ENCODE peak calls at places on chromosomes 6 and 20, in six cellular contexts. R is colonic mucosa; N is epithelial cell of prostate; H is stimulated activated CD4-positive, alpha-beta T cell treated with anti-CD3 and anti-CD28 coated beads, TNF-alpha, amount 100 ng/mL, for 48 hours; T is NCI-H2081; A is endothelial cell. K is an unnamed sample.
A peak's percentile ranks its signal among the peaks of the same experiment; 100 is the strongest.

GRCh38 chr6:87705070-87705691 is 3.1 kb upstream of the AKIRIN2 start:
- DNase-seq in H (peak; percentile 52), A (no peak), R (no peak), T (no peak), N (no peak), K (peak; percentile 24)

GRCh38 chr6:122609881-122610689 is at the start of gene PKIB:
- DNase-seq in T (peak; percentile 83), A (peak; percentile 81), R (peak; percentile 79), H (no peak), N (peak; percentile 34), K (peak; percentile 21)

GRCh38 chr20:21505161-21505809 is 8.6 kb downstream of the NKX2-2 start:
- DNase-seq in H (peak; percentile 67), A (peak; percentile 90), R (peak; percentile 66), T (no peak), N (no peak), K (peak; percentile 86)

GRCh38 chr6:21970560-21970959 is 326.3 kb downstream of the PRL start:
- DNase-seq in A (no peak), T (no peak), R (no peak), N (no peak), H (no peak), K (no peak)

GRCh38 chr6:136371951-136372350 is 82.3 kb upstream of the BCLAF1 start:
- DNase-seq in R (no peak), N (no peak), T (no peak), H (no peak), A (no peak), K (no peak)

GRCh38 chr20:48951041-48951440 is 29.5 kb downstream of the ARFGEF2 start:
- DNase-seq in A (no peak), T (no peak), H (no peak), N (no peak), R (no peak), K (no peak)

GRCh38 chr6:19558934-19559333 is 278.2 kb upstream of the ID4 start:
- DNase-seq in R (no peak), H (no peak), A (no peak), N (no peak), T (no peak), K (no peak)

GRCh38 chr20:24808616-24809015 is 140.5 kb upstream of the CST7 start:
- DNase-seq in R (no peak), A (no peak), N (no peak), T (no peak), H (no peak), K (no peak)

GRCh38 chr20:37329481-37330165 is 16.3 kb upstream of the SRC start:
- DNase-seq in H (no peak), A (no peak), T (no peak), R (no peak), N (no peak), K (no peak)

GRCh38 chr20:58818585-58819285 is 32.0 kb downstream of the GNAS-AS1 start:
- DNase-seq in A (no peak), R (no peak), H (peak; percentile 68), T (no peak), N (peak; percentile 78), K (no peak)

K was measured in NCI-H526.